ENCODE peak calls at places on chromosomes 7 and 10, in six cellular contexts. W is IMR-90; Y is coronary artery; S is heart left ventricle; A is Panc1; O is CD4-positive, CD25-positive, alpha-beta regulatory T cell. P is an unnamed sample.

GRCh38 chr7:33710608-33711007 is 194.7 kb upstream of the BMPER start:
- DNase-seq in W (peak), Y (no peak), S (no peak), O (no peak), A (no peak), P (no peak)

GRCh38 chr7:152619027-152619739 is 56.8 kb downstream of the XRCC2 start:
- DNase-seq in O (no peak), S (no peak), A (no peak), W (no peak), Y (no peak), P (no peak)

GRCh38 chr10:80555415-80555814 is 17.7 kb downstream of the SH2D4B start:
- DNase-seq in S (no peak), O (no peak), Y (no peak), W (no peak), A (no peak), P (no peak)

GRCh38 chr10:108421256-108421655 is 1256.8 kb upstream of the SORCS1 start:
- DNase-seq in O (no peak), Y (no peak), W (no peak), S (no peak), A (no peak), P (no peak)

GRCh38 chr7:70574970-70575799 is 556.8 kb upstream of the GALNT17 start:
- DNase-seq in A (no peak), W (no peak), S (no peak), Y (no peak), O (no peak), P (no peak)

GRCh38 chr7:148664319-148664718 is 34.4 kb upstream of the CUL1 start:
- DNase-seq in O (no peak), A (no peak), S (peak), Y (no peak), W (peak), P (peak)

GRCh38 chr10:121823993-121824463 is 103.8 kb downstream of the ATE1 start:
- DNase-seq in W (peak), Y (no peak), S (no peak), O (no peak), A (peak), P (no peak)

GRCh38 chr10:25023278-25023677 is 6.9 kb downstream of the THNSL1 start:
- DNase-seq in S (no peak), W (no peak), A (no peak), Y (no peak), O (no peak), P (no peak)

GRCh38 chr10:91163709-91164474 is 56.6 kb upstream of the PCGF5 start:
- DNase-seq in Y (peak), A (no peak), W (peak), S (peak), O (no peak), P (peak)

GRCh38 chr10:11573497-11573896 is 38.0 kb downstream of the USP6NL start:
- DNase-seq in W (peak), O (no peak), Y (no peak), A (no peak), S (no peak), P (peak)

GRCh38 chr7:143382126-143382790 is 1.1 kb downstream of the ZYX start:
- DNase-seq in S (no peak), A (no peak), W (no peak), Y (no peak), O (no peak), P (no peak)

GRCh38 chr10:62071846-62072281 is 170.4 kb downstream of the ARID5B start:
- DNase-seq in Y (no peak), A (no peak), W (peak), S (no peak), O (no peak), P (no peak)

GRCh38 chr10:11501600-11501999 is 109.8 kb downstream of the USP6NL start:
- DNase-seq in A (no peak), W (no peak), S (no peak), Y (no peak), O (no peak), P (no peak)

GRCh38 chr7:101838837-101839483 is 21.5 kb downstream of the CUX1 start:
- DNase-seq in W (no peak), S (no peak), Y (no peak), A (no peak), O (no peak), P (no peak)

GRCh38 chr10:95360122-95360715 is 69.4 kb upstream of the PDLIM1 start:
- DNase-seq in W (peak), Y (no peak), A (no peak), O (no peak), S (no peak), P (no peak)

GRCh38 chr10:12742776-12743175 is 258.7 kb downstream of the CCDC3 start:
- DNase-seq in W (no peak), Y (no peak), O (no peak), S (no peak), A (no peak), P (no peak)

GRCh38 chr7:12570148-12570528 is 382 bp upstream of the SCIN start:
- DNase-seq in O (no peak), W (no peak), S (no peak), A (no peak), Y (no peak), P (no peak)

GRCh38 chr7:32161708-32162107 is 91.5 kb upstream of the PDE1C start:
- DNase-seq in A (no peak), W (peak), O (no peak), Y (no peak), S (no peak), P (peak)

GRCh38 chr10:91935886-91936285 is 12.3 kb downstream of the BTAF1 start:
- DNase-seq in W (peak), O (no peak), S (no peak), Y (no peak), A (no peak), P (no peak)

GRCh38 chr10:58206251-58206650 is 61.4 kb downstream of the IPMK start:
- DNase-seq in Y (no peak), A (no peak), O (no peak), W (no peak), S (no peak), P (no peak)

GRCh38 chr10:101060951-101061813 is 607 bp upstream of the KAZALD1 start:
- DNase-seq in Y (peak), O (peak), W (peak), A (no peak), S (peak), P (peak)

GRCh38 chr10:7383442-7383841 is 27.4 kb downstream of the SFMBT2 start:
- DNase-seq in W (no peak), A (no peak), O (peak), S (no peak), Y (no peak), P (no peak)

GRCh38 chr7:26197153-26198115 is 3.1 kb downstream of the HNRNPA2B1 start:
- DNase-seq in Y (no peak), W (no peak), A (no peak), S (no peak), O (no peak), P (no peak)

GRCh38 chr10:42637142-42637541 is 1.2 kb downstream of the ZNF33B start:
- DNase-seq in A (no peak), O (no peak), Y (no peak), S (no peak), W (no peak), P (no peak)

GRCh38 chr7:36115448-36116321 is 37.4 kb upstream of the EEPD1 start:
- DNase-seq in A (peak), S (peak), O (no peak), Y (peak), W (peak), P (peak)

GRCh38 chr10:120456626-120457430 is at the start of gene PLPP4:
- DNase-seq in W (no peak), A (no peak), Y (no peak), O (no peak), S (no peak), P (no peak)

GRCh38 chr7:112080974-112081373 is 125.2 kb downstream of the DOCK4 start:
- DNase-seq in S (peak), W (peak), A (peak), O (no peak), Y (no peak), P (peak)

GRCh38 chr10:124025152-124025551 is 68.2 kb downstream of the CHST15 start:
- DNase-seq in O (no peak), W (no peak), S (no peak), Y (no peak), A (no peak), P (no peak)

GRCh38 chr10:132563485-132564248 is 26.1 kb downstream of the INPP5A start:
- DNase-seq in A (no peak), S (no peak), Y (no peak), O (no peak), W (no peak), P (no peak)

GRCh38 chr7:37354661-37355131 is 94.0 kb downstream of the ELMO1 start:
- DNase-seq in A (no peak), O (no peak), Y (peak), W (no peak), S (peak), P (peak)

GRCh38 chr7:44144968-44145418 is 3.9 kb upstream of the MYL7 start:
- DNase-seq in S (no peak), A (no peak), Y (peak), W (no peak), O (no peak), P (no peak)

GRCh38 chr7:139422126-139422525 is 61.3 kb downstream of the KLRG2 start:
- DNase-seq in W (no peak), O (no peak), S (no peak), A (no peak), Y (no peak), P (no peak)

GRCh38 chr10:37495415-37495814 is 362.0 kb downstream of the ZNF248 start:
- DNase-seq in A (no peak), Y (no peak), S (no peak), O (no peak), W (no peak), P (no peak)

GRCh38 chr10:100153239-100153840 is 32.5 kb downstream of the ERLIN1 start:
- DNase-seq in S (no peak), Y (no peak), O (no peak), W (no peak), A (no peak), P (no peak)

GRCh38 chr7:29375641-29376562 is 181.3 kb downstream of the CHN2 start:
- DNase-seq in A (no peak), O (no peak), Y (no peak), W (no peak), S (no peak), P (no peak)

GRCh38 chr7:148963583-148964509 is 64.5 kb downstream of the PDIA4 start:
- DNase-seq in W (no peak), S (peak), O (peak), Y (no peak), A (no peak), P (no peak)

GRCh38 chr10:77834943-77835668 is 91.4 kb downstream of the DLG5 start:
- DNase-seq in A (no peak), O (no peak), W (no peak), Y (no peak), S (no peak), P (no peak)

GRCh38 chr10:77835669-77836086 is 90.9 kb downstream of the DLG5 start:
- DNase-seq in S (peak), A (no peak), O (no peak), W (no peak), Y (no peak), P (no peak)

GRCh38 chr10:77837925-77838595 is 88.5 kb downstream of the DLG5 start:
- DNase-seq in W (no peak), Y (no peak), S (no peak), A (no peak), O (no peak), P (no peak)

GRCh38 chr10:77837248-77837924 is 89.2 kb downstream of the DLG5 start:
- DNase-seq in O (peak), A (no peak), W (peak), S (no peak), Y (no peak), P (peak)

DNA sequence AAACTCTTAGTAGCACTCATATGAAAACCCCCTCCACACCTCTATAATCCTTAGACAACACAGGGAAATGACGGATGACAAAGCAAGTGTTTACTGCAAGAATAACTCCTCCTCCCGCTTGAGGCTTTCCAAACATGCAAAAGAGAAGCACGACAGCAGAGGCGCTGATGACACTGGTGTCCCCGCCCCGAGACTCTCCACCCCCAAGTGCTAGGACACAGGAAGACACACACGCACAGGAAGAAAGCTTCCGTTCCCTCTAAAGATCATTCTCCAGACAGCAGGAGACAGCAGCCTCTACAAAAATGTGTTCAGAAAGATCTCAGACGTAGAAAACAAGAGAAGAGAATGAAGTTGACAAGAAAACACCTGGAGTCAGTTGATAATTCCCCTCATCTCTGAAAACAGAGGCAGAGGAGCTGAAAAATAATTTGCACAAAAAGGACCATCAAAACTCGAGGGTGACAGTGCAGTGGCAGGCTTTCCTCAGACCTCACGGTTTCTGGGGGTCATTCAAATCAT is 90.2 kb downstream of the DLG5 start:
- DNase-seq in W (peak), Y (no peak), O (peak), A (no peak), S (peak), P (no peak)
- H3K4me3 ChIP-seq in W (no peak), Y (no peak), O (peak), A (no peak), S (no peak), P (no peak)

GRCh38 chr10:96831867-96832720 is at the start of gene LCOR:
- DNase-seq in A (no peak), W (peak), Y (peak), O (peak), S (peak), P (peak)
- H3K4me3 ChIP-seq in A (peak), W (peak), Y (peak), O (peak), S (peak), P (peak)

DNA sequence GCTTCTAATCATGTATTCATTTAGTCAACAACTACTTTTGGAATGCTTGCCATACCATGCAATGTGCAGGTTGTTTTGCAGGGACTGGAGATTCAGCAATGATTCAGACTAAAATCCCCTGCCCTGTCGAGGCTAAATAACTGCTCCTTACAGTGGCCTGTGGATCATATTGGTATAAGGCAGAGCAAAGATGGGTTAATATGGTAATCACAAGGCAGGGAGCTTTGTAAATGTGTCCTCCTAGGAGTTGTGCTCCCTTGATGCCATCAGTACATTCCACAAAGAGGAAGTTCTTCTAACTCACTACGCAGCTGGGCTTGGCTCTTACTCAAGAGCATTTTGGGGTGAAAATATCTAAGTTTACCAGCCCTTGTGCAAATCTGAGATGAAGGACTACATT is 615 bp upstream of the IFIT2 start:
- DNase-seq in S (peak), Y (no peak), W (peak), O (no peak), A (no peak), P (no peak)
- H3K4me3 ChIP-seq in S (peak), Y (peak), W (no peak), O (peak), A (peak), P (peak)

GRCh38 chr7:50310361-50310760 is 5.8 kb downstream of the IKZF1 start:
- DNase-seq in A (no peak), Y (no peak), W (no peak), O (no peak), S (no peak), P (no peak)

GRCh38 chr7:50307368-50308012 is 3.0 kb downstream of the IKZF1 start:
- DNase-seq in O (peak), W (no peak), S (no peak), Y (no peak), A (no peak), P (no peak)

GRCh38 chr7:50308301-50309129 is 4.0 kb downstream of the IKZF1 start:
- DNase-seq in Y (no peak), S (no peak), A (no peak), W (no peak), O (no peak), P (no peak)

GRCh38 chr7:50309736-50310135 is 5.2 kb downstream of the IKZF1 start:
- DNase-seq in A (no peak), W (no peak), O (no peak), S (no peak), Y (no peak), P (no peak)

GRCh38 chr7:50309130-50309478 is 4.6 kb downstream of the IKZF1 start:
- DNase-seq in S (no peak), Y (no peak), A (no peak), W (no peak), O (no peak), P (no peak)
- H3K4me3 ChIP-seq in S (no peak), Y (no peak), A (no peak), W (no peak), O (peak), P (no peak)

P was measured in skeletal muscle cell.